ENCODE peak calls at places on chromosomes 3 and 15, in five cellular contexts. V is bronchial epithelial cell; S is C1 segment of cervical spinal cord; C is activated naive CD4-positive, alpha-beta T cell; B is effector memory CD4-positive, alpha-beta T cell. J is an unnamed sample.
A peak's percentile ranks its signal among the peaks of the same experiment; 100 is the strongest.

GRCh38 chr15:43776101-43776717 is 557 bp downstream of the ELL3 start:
- DNase-seq in B (no peak), V (peak; percentile 27), C (no peak), S (peak; percentile 59), J (no peak)

GRCh38 chr3:58568572-58569286 is 8.5 kb downstream of the FAM107A start:
- DNase-seq in S (peak; percentile 66), B (peak; percentile 53), C (peak; percentile 69), V (peak; percentile 40), J (peak; percentile 94)

GRCh38 chr15:81530271-81530670 is 156.3 kb upstream of the TMC3 start:
- DNase-seq in S (no peak), B (no peak), C (no peak), V (no peak), J (no peak)

GRCh38 chr15:28106294-28107110 is 7.4 kb upstream of the OCA2 start:
- DNase-seq in B (peak; percentile 28), V (no peak), C (no peak), S (no peak), J (no peak)

GRCh38 chr15:68154923-68155559 is 50.1 kb downstream of the CALML4 start:
- DNase-seq in C (no peak), V (peak; percentile 55), B (no peak), S (peak; percentile 38), J (no peak)

GRCh38 chr3:113284453-113285050 is 73.2 kb downstream of the BOC start:
- DNase-seq in C (no peak), S (no peak), B (no peak), V (no peak), J (no peak)

GRCh38 chr3:193594946-193595689 is 2.1 kb downstream of the OPA1 start:
- DNase-seq in B (no peak), V (peak; percentile 37), S (no peak), C (no peak), J (no peak)

GRCh38 chr3:47225310-47225906 is 57.2 kb downstream of the KIF9 start:
- DNase-seq in V (peak; percentile 11), B (no peak), C (no peak), S (no peak), J (no peak)

GRCh38 chr15:38651328-38652038 is 86.9 kb upstream of the RASGRP1 start:
- DNase-seq in V (peak; percentile 73), S (no peak), B (peak; percentile 27), C (no peak), J (no peak)

GRCh38 chr3:142962520-142963265 is 781 bp downstream of the PAQR9 start:
- DNase-seq in V (no peak), S (no peak), C (no peak), B (no peak), J (no peak)

GRCh38 chr3:117708601-117709000 is 999.0 kb downstream of the TUSC7 start:
- DNase-seq in B (no peak), C (no peak), S (no peak), V (peak; percentile 79), J (no peak)

GRCh38 chr15:75454471-75455418 is 3.3 kb upstream of the SIN3A start:
- DNase-seq in C (peak; percentile 60), S (no peak), B (peak; percentile 82), V (peak; percentile 39), J (peak; percentile 42)

GRCh38 chr3:159322322-159322939 is 520.6 kb downstream of the MFSD1 start:
- DNase-seq in V (no peak), B (no peak), S (no peak), C (no peak), J (no peak)

GRCh38 chr3:67468511-67468910 is 185.9 kb downstream of the SUCLG2 start:
- DNase-seq in C (no peak), V (no peak), B (no peak), S (no peak), J (no peak)

GRCh38 chr15:55221090-55222011 is 24.6 kb upstream of the RSL24D1 start:
- DNase-seq in B (no peak), S (no peak), V (peak; percentile 96), C (no peak), J (no peak)

GRCh38 chr15:70116317-70116716 is 18.6 kb upstream of the TLE3 start:
- DNase-seq in C (no peak), S (no peak), V (no peak), B (no peak), J (no peak)

GRCh38 chr3:170089862-170090600 is 52.2 kb downstream of the GPR160 start:
- DNase-seq in V (no peak), B (no peak), S (no peak), C (no peak), J (no peak)

GRCh38 chr3:72446406-72447058 is 401.7 kb downstream of the SHQ1 start:
- DNase-seq in C (peak; percentile 39), S (no peak), B (peak; percentile 16), V (peak; percentile 43), J (peak; percentile 41)

GRCh38 chr3:114673481-114673880 is 379.7 kb downstream of the TIGIT start:
- DNase-seq in S (no peak), B (no peak), V (no peak), C (no peak), J (no peak)

GRCh38 chr3:147368561-147369151 is 37.7 kb downstream of the ZIC4 start:
- DNase-seq in B (no peak), S (no peak), V (no peak), C (no peak), J (no peak)

GRCh38 chr15:83166218-83166617 is 41.4 kb downstream of the HDGFL3 start:
- DNase-seq in B (no peak), V (no peak), S (no peak), C (no peak), J (no peak)

GRCh38 chr3:45123030-45123429 is 23.1 kb downstream of the CDCP1 start:
- DNase-seq in S (no peak), V (peak; percentile 97), C (no peak), B (no peak), J (no peak)

GRCh38 chr15:88535100-88535499 is 11.4 kb downstream of the DET1 start:
- DNase-seq in B (no peak), V (peak; percentile 36), C (no peak), S (no peak), J (no peak)

GRCh38 chr3:52070724-52071621 is 14.6 kb upstream of the DUSP7 start:
- DNase-seq in V (no peak), S (peak; percentile 84), C (no peak), B (no peak), J (no peak)

GRCh38 chr3:187040637-187041361 is 98.5 kb downstream of the RPL39L start:
- DNase-seq in V (peak; percentile 66), C (no peak), S (no peak), B (no peak), J (no peak)

GRCh38 chr3:117602054-117602644 is 892.6 kb downstream of the TUSC7 start:
- DNase-seq in S (no peak), V (no peak), C (no peak), B (no peak), J (no peak)

GRCh38 chr3:177883957-177884356 is 652.3 kb upstream of the KCNMB2 start:
- DNase-seq in V (no peak), C (no peak), B (no peak), S (no peak), J (no peak)

GRCh38 chr15:82079736-82080135 is 33.9 kb upstream of the MEX3B start:
- DNase-seq in V (no peak), B (no peak), S (no peak), C (no peak), J (no peak)

GRCh38 chr3:146468234-146468931 is 978 bp downstream of the PLSCR2 start:
- DNase-seq in C (no peak), V (peak; percentile 14), B (no peak), S (no peak), J (peak; percentile 20)

GRCh38 chr15:62369454-62369853 is 204.4 kb upstream of the C2CD4B start:
- DNase-seq in C (no peak), B (no peak), S (no peak), V (no peak), J (no peak)

GRCh38 chr3:48194446-48195071 is 6.3 kb upstream of the CDC25A start:
- DNase-seq in V (peak; percentile 68), C (no peak), S (no peak), B (no peak), J (peak; percentile 45)

GRCh38 chr3:99909714-99910508 is 92.2 kb downstream of the CMSS1 start:
- DNase-seq in C (no peak), B (no peak), S (no peak), V (peak; percentile 87), J (no peak)

GRCh38 chr3:134817297-134817696 is 22.2 kb downstream of the EPHB1 start:
- DNase-seq in C (no peak), V (no peak), B (no peak), S (peak; percentile 88), J (no peak)

J was measured in tibial nerve.